ENCODE peak calls at places on chromosomes 11 and 22, in six cellular contexts. H is AG09309, A is WTC11, P is mucosa of descending colon, G is GM10248, N is foreskin fibroblast. M is an unnamed sample.

GRCh38 chr11:130042093-130042591 is 27.6 kb upstream of the APLP2 start:
- DNase-seq in H (peak), A (no peak), P (no peak), G (no peak), N (peak), M (no peak)

GRCh38 chr22:36873614-36874308 is 13.0 kb downstream of the NCF4 start:
- DNase-seq in H (peak), A (peak), P (no peak), G (peak), N (peak), M (no peak)

GRCh38 chr11:27357250-27357649 is 5.8 kb downstream of the CCDC34 start:
- DNase-seq in H (no peak), A (no peak), P (no peak), G (no peak), N (no peak), M (no peak)

GRCh38 chr11:65871811-65872548 is 620 bp downstream of the EFEMP2 start:
- DNase-seq in H (no peak), A (peak), P (peak), G (no peak), N (no peak), M (no peak)

GRCh38 chr22:35950262-35950661 is 78.4 kb downstream of the RBFOX2 start:
- DNase-seq in H (no peak), A (no peak), P (no peak), G (no peak), N (no peak), M (no peak)

GRCh38 chr11:64226507-64227051 is 505 bp downstream of the NUDT22 start:
- DNase-seq in H (no peak), A (no peak), P (peak), G (peak), N (no peak), M (no peak)

GRCh38 chr11:36452231-36452630 is 57.8 kb downstream of the TRAF6 start:
- DNase-seq in H (peak), A (no peak), P (no peak), G (no peak), N (no peak), M (no peak)

GRCh38 chr11:97732011-97732632 is 1288.6 kb upstream of the CNTN5 start:
- DNase-seq in H (no peak), A (no peak), P (no peak), G (no peak), N (no peak), M (no peak)

GRCh38 chr11:66906077-66906929 is 49.4 kb downstream of the LRFN4 start:
- DNase-seq in H (no peak), A (no peak), P (no peak), G (no peak), N (no peak), M (no peak)

GRCh38 chr11:117690484-117691205 is 106.4 kb downstream of the DSCAML1 start:
- DNase-seq in H (no peak), A (no peak), P (no peak), G (peak), N (no peak), M (no peak)

GRCh38 chr22:41831383-41831782 is 1.5 kb upstream of the SREBF2 start:
- DNase-seq in H (no peak), A (no peak), P (no peak), G (peak), N (peak), M (no peak)

GRCh38 chr11:73647459-73648100 is 1.2 kb downstream of the PLEKHB1 start:
- DNase-seq in H (no peak), A (peak), P (peak), G (peak), N (peak), M (peak)

GRCh38 chr11:1928891-1929541 is 9.5 kb downstream of the TNNT3 start:
- DNase-seq in H (no peak), A (no peak), P (no peak), G (no peak), N (no peak), M (no peak)

GRCh38 chr11:64489831-64490441 is 101.1 kb upstream of the SLC22A12 start:
- DNase-seq in H (no peak), A (peak), P (peak), G (peak), N (peak), M (no peak)

GRCh38 chr11:14357843-14358728 is 897 bp downstream of the RRAS2 start:
- DNase-seq in H (no peak), A (peak), P (peak), G (peak), N (peak), M (no peak)

GRCh38 chr22:23305922-23306374 is 125.6 kb downstream of the BCR start:
- DNase-seq in H (peak), A (no peak), P (no peak), G (no peak), N (peak), M (no peak)

GRCh38 chr11:71266114-71266833 is 13.9 kb upstream of the SHANK2 start:
- DNase-seq in H (no peak), A (peak), P (peak), G (no peak), N (no peak), M (no peak)

GRCh38 chr11:78380615-78381029 is 37.0 kb downstream of the GAB2 start:
- DNase-seq in H (peak), A (no peak), P (no peak), G (no peak), N (peak), M (no peak)

GRCh38 chr11:72209101-72209500 is 7.5 kb upstream of the FOLR2 start:
- DNase-seq in H (no peak), A (no peak), P (no peak), G (no peak), N (no peak), M (no peak)

GRCh38 chr11:46305295-46305694 is 27.8 kb downstream of the CREB3L1 start:
- DNase-seq in H (no peak), A (no peak), P (no peak), G (no peak), N (no peak), M (no peak)

GRCh38 chr22:49574205-49574604 is 253.5 kb downstream of the BRD1 start:
- DNase-seq in H (no peak), A (no peak), P (no peak), G (no peak), N (no peak), M (no peak)

GRCh38 chr11:12694182-12694531 is 19.9 kb downstream of the TEAD1 start:
- DNase-seq in H (no peak), A (no peak), P (no peak), G (no peak), N (no peak), M (no peak)

GRCh38 chr22:47333625-47334024 is 571.2 kb downstream of the TBC1D22A start:
- DNase-seq in H (no peak), A (no peak), P (no peak), G (no peak), N (peak), M (no peak)

GRCh38 chr22:35733742-35734516 is 16.3 kb downstream of the APOL5 start:
- DNase-seq in H (no peak), A (no peak), P (no peak), G (no peak), N (no peak), M (no peak)

GRCh38 chr11:113255096-113255495 is 59.3 kb upstream of the TTC12 start:
- DNase-seq in H (no peak), A (no peak), P (no peak), G (no peak), N (no peak), M (no peak)

GRCh38 chr11:65858354-65859133 is 564 bp upstream of the CFL1 start:
- DNase-seq in H (no peak), A (no peak), P (no peak), G (no peak), N (no peak), M (no peak)

GRCh38 chr11:11612439-11612838 is 9.4 kb downstream of the GALNT18 start:
- DNase-seq in H (no peak), A (no peak), P (no peak), G (no peak), N (no peak), M (no peak)

GRCh38 chr22:29457730-29458129 is 19.3 kb downstream of the RFPL1 start:
- DNase-seq in H (no peak), A (peak), P (no peak), G (peak), N (no peak), M (no peak)

GRCh38 chr11:32312865-32313403 is 122.4 kb downstream of the WT1 start:
- DNase-seq in H (no peak), A (peak), P (no peak), G (peak), N (peak), M (no peak)

GRCh38 chr11:129117595-129118350 is 74.4 kb downstream of the ARHGAP32 start:
- DNase-seq in H (peak), A (peak), P (no peak), G (peak), N (peak), M (no peak)

GRCh38 chr11:70611890-70612289 is 213.6 kb downstream of the CTTN start:
- DNase-seq in H (no peak), A (no peak), P (peak), G (no peak), N (no peak), M (no peak)

GRCh38 chr22:47401976-47402770 is 639.7 kb downstream of the TBC1D22A start:
- DNase-seq in H (no peak), A (no peak), P (no peak), G (no peak), N (peak), M (no peak)

GRCh38 chr22:35766654-35767580 is 49.2 kb downstream of the APOL5 start:
- DNase-seq in H (no peak), A (no peak), P (no peak), G (no peak), N (no peak), M (no peak)

GRCh38 chr11:94581926-94582325 is 14.8 kb downstream of the PIWIL4 start:
- DNase-seq in H (no peak), A (no peak), P (no peak), G (peak), N (no peak), M (no peak)

GRCh38 chr11:65370659-65371049 is 11.8 kb downstream of the SLC25A45 start:
- DNase-seq in H (no peak), A (no peak), P (no peak), G (no peak), N (no peak), M (no peak)

GRCh38 chr11:131511794-131512193 is 141.4 kb downstream of the NTM start:
- DNase-seq in H (no peak), A (peak), P (peak), G (peak), N (no peak), M (no peak)
- TF ChIP-seq CTCF in H (peak), A (peak), P (peak), G (peak), N (peak), M (no peak)

DNA sequence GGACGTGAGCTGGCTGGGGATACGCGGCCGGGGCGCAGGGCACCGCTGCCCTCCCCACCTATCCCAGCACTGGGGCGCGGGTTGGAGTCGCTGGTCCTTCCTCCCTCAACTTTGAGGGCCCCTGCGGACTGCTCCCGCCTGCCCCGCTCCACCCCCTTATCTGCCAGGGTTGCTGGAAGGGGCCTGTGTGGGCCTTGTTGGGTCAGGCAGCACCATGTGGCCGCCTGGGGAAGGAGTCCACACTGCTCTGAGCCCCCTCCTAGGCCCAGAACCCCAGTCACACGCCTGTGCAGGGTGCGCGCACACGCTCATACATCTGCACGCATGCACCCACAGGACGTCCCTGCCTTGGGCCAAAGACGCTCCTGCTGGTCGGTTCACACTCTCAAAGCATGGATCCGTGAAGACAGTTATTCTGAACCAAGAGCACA is 595 bp downstream of the TUB start:
- DNase-seq in H (no peak), A (no peak), P (no peak), G (no peak), N (no peak), M (no peak)
- TF ChIP-seq CTCF in H (no peak), A (no peak), P (no peak), G (no peak), N (no peak), M (no peak)

DNA sequence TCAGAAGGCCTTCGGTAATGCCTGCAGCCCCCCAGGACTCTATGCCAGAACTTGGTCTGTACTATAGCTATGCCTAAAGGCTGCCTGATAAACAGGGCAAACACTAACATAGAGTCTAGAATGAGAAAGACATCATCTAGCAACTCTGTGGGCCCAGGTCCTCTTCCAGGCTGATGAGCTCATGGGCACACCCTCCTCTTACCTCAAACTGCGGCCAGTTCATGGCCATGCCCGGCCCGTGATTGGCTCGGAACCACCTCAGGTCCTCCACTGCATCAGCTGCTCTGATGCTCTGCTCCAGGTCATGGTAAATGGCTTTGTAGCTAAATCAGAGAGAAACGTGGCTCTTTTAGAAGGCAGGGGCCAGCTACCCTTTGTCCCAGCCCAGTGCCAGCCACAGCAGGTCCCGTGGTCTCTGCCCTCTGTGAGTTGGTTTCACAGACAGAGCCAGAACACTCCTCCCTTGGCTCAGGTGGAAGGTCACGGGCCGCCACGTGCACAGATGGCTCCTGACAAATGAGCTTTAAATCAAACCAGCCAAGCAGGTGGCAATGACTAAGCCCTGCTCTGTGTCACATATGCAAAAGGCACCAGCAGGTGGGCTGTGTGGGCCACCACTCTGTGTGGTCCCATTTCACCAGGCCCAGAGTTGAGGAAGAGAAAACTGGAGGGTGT is 25.0 kb upstream of the ARFGAP3 start:
- DNase-seq in H (no peak), A (no peak), P (no peak), G (no peak), N (no peak), M (no peak)
- TF ChIP-seq CTCF in H (no peak), A (no peak), P (no peak), G (no peak), N (no peak), M (no peak)

DNA sequence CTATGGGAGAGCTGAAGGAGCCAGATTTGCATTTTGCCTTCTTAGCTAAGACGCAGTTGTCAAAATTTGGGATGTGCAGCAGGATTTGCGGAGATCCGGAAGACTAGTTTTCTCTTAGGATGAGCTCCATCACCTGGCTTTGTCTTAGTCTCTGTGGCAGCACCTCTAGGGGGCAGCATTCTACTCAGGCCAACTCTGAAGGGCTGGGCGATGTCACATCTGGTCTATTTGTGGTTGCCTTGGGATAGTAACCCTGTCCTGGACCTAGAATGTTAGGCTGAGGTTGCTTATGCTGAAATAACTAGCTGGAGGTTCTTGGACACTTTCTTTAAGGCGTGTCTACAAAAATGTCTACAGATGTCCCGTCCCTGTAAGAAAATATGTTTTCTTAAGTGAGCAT is 116.2 kb downstream of the FAT3 start:
- DNase-seq in H (no peak), A (peak), P (peak), G (peak), N (no peak), M (no peak)
- TF ChIP-seq CTCF in H (peak), A (peak), P (no peak), G (peak), N (peak), M (no peak)

GRCh38 chr11:124837491-124837856 is 27.8 kb upstream of the ROBO3 start:
- DNase-seq in H (peak), A (no peak), P (no peak), G (peak), N (peak), M (no peak)
- TF ChIP-seq CTCF in H (peak), A (no peak), P (no peak), G (peak), N (peak), M (no peak)

GRCh38 chr11:74686792-74687191 is 44.4 kb downstream of the CHRDL2 start:
- DNase-seq in H (peak), A (no peak), P (peak), G (no peak), N (no peak), M (no peak)
- TF ChIP-seq CTCF in H (peak), A (no peak), P (no peak), G (no peak), N (no peak), M (no peak)

DNA sequence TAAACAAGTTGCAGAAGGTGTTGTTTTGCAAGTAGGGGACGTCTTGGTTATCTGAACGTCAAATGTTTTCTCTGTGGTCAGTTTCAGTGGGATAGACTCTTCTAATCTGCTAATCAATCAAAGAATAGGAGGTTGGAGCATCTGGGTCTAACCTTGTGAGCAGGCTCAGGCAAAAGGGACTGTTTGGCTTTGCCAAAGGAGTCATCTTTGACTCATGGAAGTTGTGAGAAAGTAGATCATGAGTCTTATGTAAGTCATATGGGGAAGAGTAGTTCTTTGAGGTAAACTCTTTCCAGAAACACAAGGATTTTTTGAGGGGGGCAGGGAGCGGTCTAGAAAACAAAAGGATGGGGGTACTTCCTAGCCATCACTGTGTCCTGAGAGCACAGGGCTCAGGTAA is 27.1 kb upstream of the TOP3B start:
- DNase-seq in H (no peak), A (no peak), P (no peak), G (no peak), N (no peak), M (no peak)
- TF ChIP-seq CTCF in H (no peak), A (no peak), P (no peak), G (no peak), N (no peak), M (no peak)

GRCh38 chr22:20605328-20605727 is 97.9 kb downstream of the MED15 start:
- DNase-seq in H (no peak), A (no peak), P (no peak), G (no peak), N (no peak), M (no peak)

GRCh38 chr22:20606784-20607128 is 99.3 kb downstream of the MED15 start:
- DNase-seq in H (no peak), A (no peak), P (no peak), G (no peak), N (no peak), M (no peak)

GRCh38 chr22:20604776-20605221 is 97.4 kb downstream of the MED15 start:
- DNase-seq in H (no peak), A (no peak), P (no peak), G (no peak), N (no peak), M (no peak)

GRCh38 chr22:20607157-20607907 is 99.9 kb downstream of the MED15 start:
- DNase-seq in H (no peak), A (no peak), P (no peak), G (no peak), N (no peak), M (no peak)

GRCh38 chr22:20606041-20606783 is 98.8 kb downstream of the MED15 start:
- DNase-seq in H (no peak), A (peak), P (peak), G (peak), N (peak), M (no peak)
- TF ChIP-seq CTCF in H (peak), A (peak), P (peak), G (peak), N (peak), M (no peak)

GRCh38 chr11:45017329-45017728 is 66.6 kb upstream of the TP53I11 start:
- DNase-seq in H (no peak), A (peak), P (no peak), G (no peak), N (no peak), M (no peak)
- TF ChIP-seq CTCF in H (no peak), A (peak), P (no peak), G (no peak), N (no peak), M (no peak)

M was measured in omental fat pad.